ENCODE peak calls at places on chromosomes 1 and 21, in four cellular contexts. I is right cardiac atrium, D is upper lobe of right lung, N is WTC11. S is an unnamed sample.
A peak's percentile ranks its signal among the peaks of the same experiment; 100 is the strongest.

GRCh38 chr1:243902100-243902499 is 52.1 kb upstream of the AKT3 start:
- ATAC-seq in N (no peak), I (no peak), D (no peak), S (no peak)

GRCh38 chr1:171424494-171424893 is 60.8 kb upstream of the PRRC2C start:
- ATAC-seq in N (peak; percentile 31), D (no peak), I (no peak), S (no peak)

GRCh38 chr1:214549604-214550338 is 1.6 kb downstream of the PTPN14 start:
- ATAC-seq in N (no peak), I (no peak), D (no peak), S (no peak)

GRCh38 chr1:24735156-24735618 is 10.1 kb upstream of the CLIC4 start:
- ATAC-seq in N (peak; percentile 7), D (no peak), I (no peak), S (no peak)

GRCh38 chr1:183289104-183289503 is 103.0 kb downstream of the LAMC2 start:
- ATAC-seq in N (no peak), I (peak; percentile 48), D (no peak), S (no peak)

GRCh38 chr1:46062651-46063319 is 69.6 kb downstream of the PIK3R3 start:
- ATAC-seq in N (no peak), D (no peak), I (no peak), S (no peak)

GRCh38 chr1:70754711-70755110 is 292.9 kb downstream of the PTGER3 start:
- ATAC-seq in N (no peak), I (no peak), D (no peak), S (no peak)

GRCh38 chr1:243642936-243643335 is 207.1 kb downstream of the AKT3 start:
- ATAC-seq in N (no peak), D (peak; percentile 23), I (no peak), S (no peak)

GRCh38 chr1:162892916-162893714 is 32.1 kb upstream of the CCDC190 start:
- ATAC-seq in N (peak; percentile 51), I (no peak), D (no peak), S (no peak)

GRCh38 chr1:161702250-161702649 is 4.8 kb upstream of the FCRLA start:
- ATAC-seq in I (no peak), N (peak; percentile 44), D (no peak), S (no peak)

GRCh38 chr1:3584915-3585314 is 26.4 kb downstream of the MEGF6 start:
- ATAC-seq in I (no peak), D (no peak), N (no peak), S (no peak)

GRCh38 chr21:33238565-33239255 is 9.0 kb downstream of the IFNAR2 start:
- ATAC-seq in D (no peak), N (no peak), I (no peak), S (peak; percentile 89)

GRCh38 chr1:24790490-24790889 is 45.2 kb downstream of the CLIC4 start:
- ATAC-seq in N (no peak), D (no peak), I (no peak), S (no peak)

GRCh38 chr1:115402753-115403184 is 64.7 kb upstream of the NGF start:
- ATAC-seq in N (no peak), I (peak; percentile 69), D (no peak), S (no peak)

GRCh38 chr1:30378991-30379581 is 344.3 kb downstream of the MATN1 start:
- ATAC-seq in N (no peak), D (no peak), I (no peak), S (peak; percentile 29)

GRCh38 chr1:11488966-11489625 is 10.1 kb downstream of the DISP3 start:
- ATAC-seq in I (no peak), N (no peak), D (no peak), S (no peak)

GRCh38 chr21:37087188-37087587 is 14.1 kb downstream of the TTC3 start:
- ATAC-seq in N (no peak), I (peak; percentile 66), D (no peak), S (no peak)

GRCh38 chr1:7454052-7454815 is 316.9 kb upstream of the VAMP3 start:
- ATAC-seq in N (peak; percentile 17), D (peak; percentile 61), I (peak; percentile 59), S (no peak)

GRCh38 chr1:11802973-11803885 is 2.5 kb downstream of the MTHFR start:
- ATAC-seq in N (peak; percentile 75), I (peak; percentile 73), D (peak; percentile 69), S (peak; percentile 47)